ENCODE peak calls at places on chromosome 9, in four cellular contexts. One of them, this sample, is unnamed.

GRCh38 chr9:117314021-117314420 is 100.8 kb downstream of the ASTN2 start:
- DNase-seq in cardiac muscle cell: no peak
- DNase-seq in SK-N-SH: no peak
- DNase-seq in A549: no peak
- DNase-seq in this sample: no peak

GRCh38 chr9:74361508-74361907 is 135.6 kb upstream of the RORB start:
- DNase-seq in A549: no peak
- DNase-seq in cardiac muscle cell: no peak
- DNase-seq in SK-N-SH: no peak
- DNase-seq in this sample: no peak

GRCh38 chr9:24832307-24832706 is 286.6 kb upstream of the IZUMO3 start:
- DNase-seq in A549: no peak
- DNase-seq in cardiac muscle cell: peak; percentile 51
- DNase-seq in SK-N-SH: peak; percentile 5
- DNase-seq in this sample: peak; percentile 1

GRCh38 chr9:136336156-136336860 is 9.0 kb downstream of the GPSM1 start:
- DNase-seq in A549: no peak
- DNase-seq in cardiac muscle cell: no peak
- DNase-seq in SK-N-SH: no peak
- DNase-seq in this sample: no peak

GRCh38 chr9:27131731-27132130 is 22.7 kb downstream of the TEK start:
- DNase-seq in cardiac muscle cell: no peak
- DNase-seq in SK-N-SH: no peak
- DNase-seq in A549: no peak
- DNase-seq in this sample: no peak

GRCh38 chr9:136851941-136852663 is at the start of gene MAMDC4:
- DNase-seq in cardiac muscle cell: no peak
- DNase-seq in A549: no peak
- DNase-seq in SK-N-SH: no peak
- DNase-seq in this sample: no peak

GRCh38 chr9:100104314-100104713 is 5.3 kb downstream of the INVS start:
- DNase-seq in cardiac muscle cell: no peak
- DNase-seq in A549: no peak
- DNase-seq in SK-N-SH: no peak
- DNase-seq in this sample: no peak

GRCh38 chr9:69579749-69580581 is 92.2 kb downstream of the APBA1 start:
- DNase-seq in A549: no peak
- DNase-seq in cardiac muscle cell: no peak
- DNase-seq in SK-N-SH: no peak
- DNase-seq in this sample: no peak

GRCh38 chr9:88989961-88990570 is 1.2 kb upstream of the S1PR3 start:
- DNase-seq in A549: no peak
- DNase-seq in cardiac muscle cell: peak; percentile 31
- DNase-seq in SK-N-SH: no peak
- DNase-seq in this sample: no peak

GRCh38 chr9:16510506-16510905 is 360.0 kb downstream of the BNC2 start:
- DNase-seq in SK-N-SH: no peak
- DNase-seq in A549: no peak
- DNase-seq in cardiac muscle cell: no peak
- DNase-seq in this sample: no peak

This sample was measured in erythroblast.